ENCODE peak calls at places on chromosomes 7 and 10, in five cellular contexts. H is stimulated activated CD4-positive, alpha-beta T cell treated with anti-CD3 and anti-CD28 coated beads, Interleukin-15, amount 100 ng/mL, for 24 hours; Y is Daoy; B is mucosa of descending colon; I is aorta. O is an unnamed sample.
A peak's percentile ranks its signal among the peaks of the same experiment; 100 is the strongest.

GRCh38 chr7:5217851-5218331 is 27.9 kb downstream of the WIPI2 start:
- DNase-seq in H (no peak), Y (no peak), B (no peak), I (no peak), O (no peak)

GRCh38 chr7:30684351-30684750 is 2.1 kb upstream of the CRHR2 start:
- DNase-seq in H (no peak), Y (no peak), B (no peak), I (no peak), O (no peak)

GRCh38 chr7:140009735-140010134 is 53.0 kb downstream of the PARP12 start:
- DNase-seq in H (no peak), Y (no peak), B (no peak), I (no peak), O (no peak)

GRCh38 chr10:133257489-133258065 is 19.1 kb downstream of the ADAM8 start:
- DNase-seq in H (peak; percentile 49), Y (peak; percentile 24), B (peak; percentile 88), I (peak; percentile 87), O (peak; percentile 32)

GRCh38 chr7:100372256-100372655 is 1.0 kb upstream of the PILRA start:
- DNase-seq in H (no peak), Y (peak; percentile 63), B (no peak), I (no peak), O (peak; percentile 25)

GRCh38 chr7:117871401-117871777 is 1.9 kb downstream of the CTTNBP2 start:
- DNase-seq in H (no peak), Y (no peak), B (no peak), I (no peak), O (no peak)

GRCh38 chr10:1378473-1378872 is 322.3 kb downstream of the WDR37 start:
- DNase-seq in H (no peak), Y (no peak), B (no peak), I (no peak), O (no peak)

GRCh38 chr10:33314788-33315561 is 19.5 kb downstream of the NRP1 start:
- DNase-seq in H (no peak), Y (peak; percentile 41), B (no peak), I (no peak), O (peak; percentile 60)

GRCh38 chr10:72108811-72109618 is 20.7 kb upstream of the SPOCK2 start:
- DNase-seq in H (no peak), Y (peak; percentile 17), B (no peak), I (no peak), O (no peak)

GRCh38 chr7:131533566-131534561 is 22.6 kb downstream of the PODXL start:
- DNase-seq in H (no peak), Y (no peak), B (peak; percentile 8), I (no peak), O (no peak)

GRCh38 chr7:27965650-27966049 is 214.9 kb downstream of the JAZF1 start:
- DNase-seq in H (no peak), Y (no peak), B (no peak), I (no peak), O (no peak)

GRCh38 chr7:11021468-11021867 is 47.8 kb downstream of the PHF14 start:
- DNase-seq in H (no peak), Y (no peak), B (no peak), I (no peak), O (no peak)

GRCh38 chr7:50793115-50793946 is 10.6 kb upstream of the GRB10 start:
- DNase-seq in H (peak; percentile 46), Y (peak; percentile 88), B (peak; percentile 81), I (peak; percentile 77), O (peak; percentile 57)

GRCh38 chr7:106022193-106022821 is 59.2 kb downstream of the CDHR3 start:
- DNase-seq in H (peak; percentile 73), Y (peak; percentile 86), B (no peak), I (no peak), O (no peak)

GRCh38 chr10:66931340-66931948 is 5.6 kb downstream of the LRRTM3 start:
- DNase-seq in H (no peak), Y (peak; percentile 6), B (no peak), I (no peak), O (peak; percentile 56)

GRCh38 chr7:47188653-47189315 is 393.1 kb downstream of the TNS3 start:
- DNase-seq in H (no peak), Y (no peak), B (no peak), I (no peak), O (no peak)

GRCh38 chr10:33817647-33818046 is 483.2 kb upstream of the NRP1 start:
- DNase-seq in H (no peak), Y (no peak), B (no peak), I (no peak), O (no peak)

GRCh38 chr10:107899075-107899474 is 734.6 kb upstream of the SORCS1 start:
- DNase-seq in H (no peak), Y (no peak), B (no peak), I (no peak), O (no peak)

GRCh38 chr7:100430450-100431285 is 1.0 kb downstream of the MEPCE start:
- DNase-seq in H (peak; percentile 52), Y (no peak), B (peak; percentile 54), I (peak; percentile 55), O (peak; percentile 13)

GRCh38 chr10:49164587-49165188 is 23.5 kb downstream of the TMEM273 start:
- DNase-seq in H (peak; percentile 45), Y (peak; percentile 27), B (peak; percentile 48), I (no peak), O (peak; percentile 6)

GRCh38 chr7:157795199-157795598 is 458.4 kb downstream of the DNAJB6 start:
- DNase-seq in H (no peak), Y (no peak), B (no peak), I (no peak), O (no peak)

GRCh38 chr7:27242046-27242579 is 489 bp upstream of the EVX1 start:
- DNase-seq in H (no peak), Y (no peak), B (no peak), I (no peak), O (no peak)

GRCh38 chr7:3027005-3027404 is 16.7 kb downstream of the CARD11 start:
- DNase-seq in H (no peak), Y (no peak), B (no peak), I (no peak), O (no peak)

GRCh38 chr7:6399351-6399750 is 48.4 kb downstream of the DAGLB start:
- DNase-seq in H (no peak), Y (no peak), B (no peak), I (no peak), O (no peak)

GRCh38 chr7:107773027-107773426 is 29.1 kb downstream of the CBLL1 start:
- DNase-seq in H (no peak), Y (no peak), B (no peak), I (no peak), O (no peak)

GRCh38 chr10:13928362-13928921 is 341.7 kb downstream of the PRPF18 start:
- DNase-seq in H (no peak), Y (peak; percentile 54), B (no peak), I (no peak), O (no peak)

GRCh38 chr10:61791216-61791615 is 110.3 kb upstream of the ARID5B start:
- DNase-seq in H (no peak), Y (no peak), B (no peak), I (no peak), O (peak; percentile 66)

GRCh38 chr10:67803588-67804394 is 34.2 kb downstream of the DNAJC12 start:
- DNase-seq in H (peak; percentile 24), Y (no peak), B (no peak), I (no peak), O (no peak)

GRCh38 chr7:129363-130221 is 62.8 kb upstream of the FAM20C start:
- DNase-seq in H (no peak), Y (no peak), B (no peak), I (peak; percentile 82), O (peak; percentile 73)

GRCh38 chr10:69656719-69657269 is 26.7 kb downstream of the FAM241B start:
- DNase-seq in H (no peak), Y (no peak), B (no peak), I (no peak), O (no peak)

GRCh38 chr7:94395141-94396041 is 696 bp downstream of the COL1A2 start:
- DNase-seq in H (peak; percentile 32), Y (peak; percentile 83), B (no peak), I (peak; percentile 38), O (peak; percentile 81)

GRCh38 chr7:126698446-126698845 is 554.3 kb downstream of the GRM8 start:
- DNase-seq in H (no peak), Y (no peak), B (no peak), I (no peak), O (no peak)

O was measured in fibroblast of lung.